ENCODE peak calls at places on chromosomes 2 and 18, in nine cellular contexts. S is PC-3, V is neural progenitor cell, R is GM23248, H is hepatocyte, J is GM23338, T is HCT116, I is SK-N-SH, F is OCI-LY7. N is an unnamed sample.

GRCh38 chr18:77702686-77703085 is 453.0 kb downstream of the GALR1 start:
- DNase-seq in S (peak; percentile 32), V (peak; percentile 60), R (no peak), H (peak; percentile 27), J (peak; percentile 64), T (no peak), I (peak; percentile 3), F (peak; percentile 4), N (peak; percentile 21)

GRCh38 chr2:226514895-226515294 is 284.7 kb downstream of the IRS1 start:
- DNase-seq in S (peak; percentile 77), V (no peak), R (peak; percentile 46), H (no peak), J (no peak), T (peak; percentile 7), I (no peak), F (no peak), N (no peak)

GRCh38 chr2:186486651-186487647 is 889 bp downstream of the ZC3H15 start:
- DNase-seq in S (peak; percentile 32), V (peak; percentile 36), R (peak; percentile 55), H (no peak), J (no peak), T (no peak), I (no peak), F (peak; percentile 11), N (peak; percentile 46)

GRCh38 chr2:60516383-60516811 is 37.1 kb downstream of the BCL11A start:
- DNase-seq in S (peak; percentile 28), V (no peak), R (peak; percentile 95), H (peak; percentile 56), J (no peak), T (no peak), I (no peak), F (no peak), N (no peak)

GRCh38 chr2:211157856-211158463 is 601.6 kb downstream of the CPS1 start:
- DNase-seq in S (peak; percentile 93), V (peak; percentile 89), R (peak; percentile 65), H (peak; percentile 88), J (peak; percentile 88), T (peak; percentile 57), I (peak; percentile 48), F (peak; percentile 76), N (peak; percentile 75)

GRCh38 chr2:51919395-51919794 is 887.5 kb upstream of the NRXN1 start:
- DNase-seq in S (peak; percentile 82), V (no peak), R (peak; percentile 56), H (no peak), J (no peak), T (no peak), I (no peak), F (no peak), N (no peak)

GRCh38 chr2:205058409-205058808 is 513.1 kb downstream of the PARD3B start:
- DNase-seq in S (no peak), V (no peak), R (peak; percentile 6), H (no peak), J (no peak), T (no peak), I (no peak), F (no peak), N (no peak)

GRCh38 chr2:186059096-186059495 is 320.5 kb downstream of the FSIP2 start:
- DNase-seq in S (peak; percentile 47), V (no peak), R (peak; percentile 12), H (peak; percentile 20), J (no peak), T (no peak), I (no peak), F (no peak), N (no peak)

GRCh38 chr2:64404743-64405142 is 49.2 kb upstream of the LGALSL start:
- DNase-seq in S (peak; percentile 7), V (peak; percentile 72), R (peak; percentile 45), H (peak; percentile 62), J (peak; percentile 81), T (no peak), I (no peak), F (no peak), N (no peak)

GRCh38 chr18:75130591-75131274 is 78.2 kb downstream of the PTGR3 start:
- DNase-seq in S (peak; percentile 20), V (peak; percentile 11), R (no peak), H (no peak), J (no peak), T (no peak), I (peak; percentile 7), F (no peak), N (no peak)

GRCh38 chr2:11681722-11682589 is 12.0 kb upstream of the NTSR2 start:
- DNase-seq in S (peak; percentile 78), V (peak; percentile 63), R (peak; percentile 10), H (peak; percentile 62), J (peak; percentile 72), T (peak; percentile 19), I (peak; percentile 90), F (peak; percentile 38), N (peak; percentile 58)

GRCh38 chr2:159362816-159363251 is 76.3 kb upstream of the WDSUB1 start:
- DNase-seq in S (no peak), V (no peak), R (peak; percentile 23), H (peak; percentile 8), J (no peak), T (no peak), I (no peak), F (no peak), N (no peak)

GRCh38 chr2:149315461-149315860 is 14.9 kb upstream of the LYPD6 start:
- DNase-seq in S (no peak), V (no peak), R (no peak), H (no peak), J (no peak), T (no peak), I (no peak), F (no peak), N (no peak)

GRCh38 chr18:21134895-21135294 is 23.3 kb upstream of the ROCK1 start:
- DNase-seq in S (peak; percentile 48), V (no peak), R (peak; percentile 44), H (no peak), J (no peak), T (no peak), I (peak; percentile 8), F (peak; percentile 36), N (peak; percentile 12)

GRCh38 chr2:233026211-233026813 is 6.2 kb upstream of the NEU2 start:
- DNase-seq in S (peak; percentile 81), V (no peak), R (peak; percentile 85), H (no peak), J (peak; percentile 10), T (no peak), I (no peak), F (no peak), N (no peak)
- TF ChIP-seq EZH2phosphoT487 in S (no peak), V (no peak), R (no peak), H (no peak), J (no peak), T (no peak), I (no peak), F (no peak), N (no peak)

DNA sequence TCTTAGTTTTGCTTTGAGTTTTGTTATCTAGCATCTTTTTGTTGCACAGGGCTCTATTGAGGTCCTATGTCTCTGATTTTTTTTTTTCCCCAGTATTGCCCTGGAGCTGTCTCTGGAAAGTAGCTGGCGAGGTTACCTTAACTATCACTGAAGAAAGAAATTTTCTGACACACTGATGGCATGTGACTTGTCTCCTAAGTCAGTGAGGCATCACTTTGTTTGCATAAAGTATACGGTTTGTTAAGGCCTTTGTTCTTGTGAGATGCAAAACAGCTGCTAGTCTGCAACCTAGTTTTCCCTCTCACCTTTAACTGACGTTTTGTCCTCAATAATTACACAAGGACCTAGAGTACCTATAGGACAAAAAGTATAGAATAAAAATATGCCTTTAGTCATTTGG is 41.8 kb downstream of the UBXN4 start:
- DNase-seq in S (no peak), V (no peak), R (no peak), H (no peak), J (no peak), T (no peak), I (no peak), F (peak; percentile 57), N (no peak)
- TF ChIP-seq EZH2phosphoT487 in S (no peak), V (no peak), R (no peak), H (no peak), J (no peak), T (no peak), I (no peak), F (no peak), N (no peak)

GRCh38 chr2:42087137-42087856 is 39.5 kb downstream of the PKDCC start:
- DNase-seq in S (peak; percentile 53), V (no peak), R (no peak), H (no peak), J (no peak), T (no peak), I (no peak), F (no peak), N (no peak)
- TF ChIP-seq EZH2phosphoT487 in S (no peak), V (no peak), R (no peak), H (no peak), J (no peak), T (no peak), I (no peak), F (no peak), N (no peak)

GRCh38 chr2:233832869-233833812 is 21.2 kb downstream of the HJURP start:
- DNase-seq in S (peak; percentile 54), V (peak; percentile 85), R (peak; percentile 37), H (peak; percentile 65), J (peak; percentile 87), T (peak; percentile 7), I (peak; percentile 67), F (peak; percentile 38), N (no peak)
- TF ChIP-seq EZH2phosphoT487 in S (no peak), V (no peak), R (no peak), H (no peak), J (no peak), T (no peak), I (no peak), F (no peak), N (no peak)

GRCh38 chr18:46756172-46756558 is 688 bp downstream of the ST8SIA5 start:
- DNase-seq in S (no peak), V (no peak), R (peak; percentile 7), H (no peak), J (peak; percentile 55), T (no peak), I (peak; percentile 52), F (no peak), N (no peak)

GRCh38 chr18:46755315-46756171 is 1.3 kb downstream of the ST8SIA5 start:
- DNase-seq in S (no peak), V (peak; percentile 23), R (no peak), H (no peak), J (peak; percentile 32), T (no peak), I (peak; percentile 22), F (no peak), N (no peak)

GRCh38 chr18:46754661-46755292 is 2.1 kb downstream of the ST8SIA5 start:
- DNase-seq in S (no peak), V (peak; percentile 49), R (no peak), H (no peak), J (peak; percentile 62), T (no peak), I (no peak), F (no peak), N (no peak)

GRCh38 chr18:46754188-46754587 is 2.7 kb downstream of the ST8SIA5 start:
- DNase-seq in S (no peak), V (no peak), R (no peak), H (no peak), J (no peak), T (no peak), I (no peak), F (peak; percentile 8), N (peak; percentile 44)

GRCh38 chr18:46756559-46757201 is at the start of gene ST8SIA5:
- DNase-seq in S (no peak), V (peak; percentile 80), R (peak; percentile 18), H (no peak), J (peak; percentile 88), T (no peak), I (peak; percentile 74), F (no peak), N (no peak)
- TF ChIP-seq EZH2phosphoT487 in S (no peak), V (peak; percentile 82), R (peak; percentile 49), H (no peak), J (no peak), T (no peak), I (no peak), F (no peak), N (no peak)